ENCODE peak calls at places on chromosomes 1 and 21, in ten cellular contexts. T is heart right ventricle; E is BE2C; G is endothelial cell of umbilical vein; Q is CD8-positive, alpha-beta memory T cell; F is CD8-positive, alpha-beta T cell; J is HepG2; U is GM23248; X is pancreas; B is iPS DF 6.9. D is an unnamed sample.

GRCh38 chr21:46189213-46189958 is 5.1 kb upstream of the SPATC1L start:
- DNase-seq in T (no peak), E (no peak), G (peak; percentile 14), Q (no peak), F (no peak), J (no peak), U (peak; percentile 82), X (peak; percentile 49), B (no peak), D (no peak)

GRCh38 chr1:223741861-223742260 is 29.5 kb downstream of the CAPN2 start:
- DNase-seq in T (no peak), E (no peak), G (peak; percentile 72), Q (no peak), F (no peak), J (no peak), U (peak; percentile 35), X (no peak), B (no peak), D (no peak)

GRCh38 chr1:10776206-10776905 is 20.1 kb downstream of the CASZ1 start:
- DNase-seq in T (no peak), E (no peak), G (no peak), Q (no peak), F (no peak), J (no peak), U (no peak), X (no peak), B (no peak), D (no peak)

GRCh38 chr1:9655127-9655723 is 3.7 kb downstream of the PIK3CD start:
- DNase-seq in T (no peak), E (no peak), G (no peak), Q (peak; percentile 59), F (peak; percentile 56), J (no peak), U (no peak), X (no peak), B (no peak), D (peak; percentile 36)

GRCh38 chr21:29849735-29850176 is 90.0 kb downstream of the GRIK1 start:
- DNase-seq in T (peak; percentile 39), E (peak; percentile 50), G (peak; percentile 60), Q (peak; percentile 25), F (peak; percentile 54), J (peak; percentile 30), U (peak; percentile 76), X (no peak), B (peak; percentile 60), D (peak; percentile 50)

GRCh38 chr1:214013614-214014377 is 26.0 kb downstream of the PROX1 start:
- DNase-seq in T (no peak), E (no peak), G (no peak), Q (no peak), F (no peak), J (no peak), U (no peak), X (no peak), B (no peak), D (no peak)

GRCh38 chr1:59411147-59411546 is 114.3 kb downstream of the FGGY start:
- DNase-seq in T (no peak), E (no peak), G (no peak), Q (no peak), F (no peak), J (no peak), U (no peak), X (no peak), B (no peak), D (no peak)

GRCh38 chr21:35083246-35083645 is 34.1 kb upstream of the RUNX1 start:
- DNase-seq in T (no peak), E (no peak), G (no peak), Q (no peak), F (no peak), J (no peak), U (no peak), X (no peak), B (no peak), D (no peak)

GRCh38 chr21:34967509-34968289 is 81.4 kb downstream of the RUNX1 start:
- DNase-seq in T (no peak), E (no peak), G (no peak), Q (no peak), F (no peak), J (peak; percentile 42), U (peak; percentile 42), X (no peak), B (no peak), D (no peak)

GRCh38 chr1:23751050-23751814 is 8.0 kb downstream of the ELOA start:
- DNase-seq in T (no peak), E (peak; percentile 53), G (peak; percentile 46), Q (peak; percentile 13), F (no peak), J (peak; percentile 67), U (peak; percentile 81), X (no peak), B (no peak), D (no peak)

GRCh38 chr1:94160811-94161210 is 39.9 kb upstream of the ABCA4 start:
- DNase-seq in T (no peak), E (no peak), G (peak; percentile 76), Q (no peak), F (no peak), J (peak; percentile 6), U (peak; percentile 90), X (no peak), B (no peak), D (no peak)

DNA sequence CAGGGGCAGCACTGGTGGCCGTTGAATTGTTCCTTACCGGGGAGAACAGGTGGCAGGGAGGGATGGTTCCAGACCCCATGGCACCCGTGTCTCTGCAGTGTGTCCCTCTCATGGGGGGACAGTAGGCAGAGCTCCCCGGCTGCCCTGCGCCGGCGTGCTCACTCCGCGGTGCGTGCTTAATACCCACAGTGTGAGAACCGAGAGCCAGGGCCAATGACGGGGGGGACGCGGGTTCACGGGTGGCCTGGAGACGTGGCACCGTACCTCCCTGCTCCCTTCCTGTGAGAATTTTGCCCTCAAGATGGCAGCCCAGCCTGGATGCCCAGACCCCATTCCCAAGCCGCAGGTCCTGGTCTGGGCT is 47.1 kb downstream of the PRDM16 start:
- DNase-seq in T (no peak), E (no peak), G (no peak), Q (no peak), F (no peak), J (no peak), U (no peak), X (no peak), B (no peak), D (no peak)
- H3K9me3 ChIP-seq in T (no peaks in the 10 kb centered on the region), E (no peaks in the 10 kb centered on the region), G (peaks cover 6% of the 10 kb centered on the region), Q (no peaks in the 10 kb centered on the region), F (no peaks in the 10 kb centered on the region), J (no peaks in the 10 kb centered on the region), U (no peaks in the 10 kb centered on the region), X (no peaks in the 10 kb centered on the region), B (peaks cover 7% of the 10 kb centered on the region), D (no peaks in the 10 kb centered on the region)

DNA sequence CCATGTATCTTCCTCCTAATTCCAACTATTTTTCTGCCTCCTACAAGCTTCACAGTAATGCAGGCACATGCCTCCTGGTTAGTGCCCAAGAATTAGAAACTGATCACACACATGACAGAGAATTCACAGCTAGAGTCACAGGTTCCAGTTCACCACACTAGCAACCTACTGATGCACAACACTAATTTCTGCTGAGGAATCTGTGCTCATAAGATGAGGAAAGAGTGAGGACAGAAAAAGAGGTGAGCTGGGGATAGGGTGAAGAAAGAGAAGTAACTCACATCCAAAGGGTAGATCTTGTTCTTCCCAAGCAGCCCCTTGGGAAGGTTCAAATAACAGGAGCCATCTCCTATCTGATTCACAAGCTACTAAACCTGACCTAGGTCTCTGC is 61.3 kb downstream of the PUM1 start:
- DNase-seq in T (no peak), E (no peak), G (no peak), Q (no peak), F (no peak), J (no peak), U (no peak), X (no peak), B (no peak), D (no peak)
- H3K9me3 ChIP-seq in T (no peaks in the 10 kb centered on the region), E (no peaks in the 10 kb centered on the region), G (no peaks in the 10 kb centered on the region), Q (no peaks in the 10 kb centered on the region), F (no peaks in the 10 kb centered on the region), J (no peaks in the 10 kb centered on the region), U (no peaks in the 10 kb centered on the region), X (no peaks in the 10 kb centered on the region), B (no peaks in the 10 kb centered on the region), D (no peaks in the 10 kb centered on the region)

DNA sequence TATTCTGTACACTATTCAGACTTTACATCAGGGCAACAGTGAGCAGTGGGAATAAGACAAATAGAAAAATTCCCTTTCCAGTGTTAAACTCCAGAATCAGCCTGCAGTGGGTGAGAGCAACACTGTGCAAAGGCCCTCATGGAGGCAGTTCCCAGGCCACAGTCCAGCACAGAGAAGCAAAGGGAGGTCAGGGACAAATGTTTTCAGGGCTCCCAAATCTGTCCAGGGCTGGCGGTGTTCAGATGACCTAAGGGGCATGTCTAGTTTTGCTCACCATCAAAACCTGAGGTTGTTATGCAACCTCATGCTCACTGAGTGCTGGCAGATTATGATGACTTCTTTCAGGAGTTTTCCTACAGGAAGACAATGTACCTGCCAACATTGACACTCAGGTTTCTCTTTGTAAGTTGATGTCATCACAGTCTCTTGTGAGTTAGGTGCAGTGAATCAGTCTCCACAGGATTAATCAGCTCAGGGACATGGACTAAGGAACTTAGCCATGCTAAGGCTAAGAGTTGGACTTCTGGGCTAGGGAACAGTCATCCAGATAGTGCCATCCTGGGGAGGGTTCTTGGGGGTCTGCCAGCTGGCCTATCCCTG is 3.6 kb upstream of the LCE5A start:
- DNase-seq in T (no peak), E (no peak), G (no peak), Q (no peak), F (no peak), J (no peak), U (no peak), X (no peak), B (no peak), D (no peak)
- H3K9me3 ChIP-seq in T (no peaks in the 10 kb centered on the region), E (no peaks in the 10 kb centered on the region), G (no peaks in the 10 kb centered on the region), Q (no peaks in the 10 kb centered on the region), F (no peaks in the 10 kb centered on the region), J (no peaks in the 10 kb centered on the region), U (no peaks in the 10 kb centered on the region), X (no peaks in the 10 kb centered on the region), B (peaks cover 21% of the 10 kb centered on the region), D (no peaks in the 10 kb centered on the region)

DNA sequence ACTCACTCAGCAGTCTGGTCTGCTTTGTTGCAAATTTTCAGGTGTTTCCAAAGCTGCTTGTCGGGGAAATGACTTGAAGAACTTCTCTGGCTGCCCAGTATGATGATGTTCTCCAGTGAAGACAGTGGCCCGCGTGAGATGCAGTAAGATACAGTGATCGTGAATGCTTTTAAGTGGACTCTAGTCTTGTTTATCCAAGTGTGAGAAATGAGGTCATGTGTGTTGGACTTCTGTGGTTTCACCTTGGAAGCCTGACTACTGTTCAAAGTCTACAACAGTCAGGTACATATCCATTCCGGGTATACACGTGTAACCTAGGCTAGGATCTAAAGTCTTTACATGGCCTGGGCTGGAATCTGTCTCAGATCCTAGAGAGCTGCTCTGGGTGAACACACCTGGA is 29.1 kb downstream of the ZNF695 start:
- DNase-seq in T (no peak), E (no peak), G (no peak), Q (no peak), F (no peak), J (peak; percentile 37), U (no peak), X (no peak), B (no peak), D (no peak)
- H3K9me3 ChIP-seq in T (peaks cover 14% of the 10 kb centered on the region), E (peaks cover 3% of the 10 kb centered on the region), G (no peaks in the 10 kb centered on the region), Q (peaks cover 5% of the 10 kb centered on the region), F (peaks cover 14% of the 10 kb centered on the region), J (peaks cover 59% of the 10 kb centered on the region), U (peaks cover 4% of the 10 kb centered on the region), X (no peaks in the 10 kb centered on the region), B (peaks cover 2% of the 10 kb centered on the region), D (peaks cover 13% of the 10 kb centered on the region)

GRCh38 chr1:152861374-152861773 is 1.6 kb downstream of the LCE7A start:
- DNase-seq in T (no peak), E (no peak), G (no peak), Q (no peak), F (no peak), J (no peak), U (no peak), X (no peak), B (no peak), D (no peak)
- H3K9me3 ChIP-seq in T (no peaks in the 10 kb centered on the region), E (no peaks in the 10 kb centered on the region), G (no peaks in the 10 kb centered on the region), Q (no peaks in the 10 kb centered on the region), F (no peaks in the 10 kb centered on the region), J (no peaks in the 10 kb centered on the region), U (no peaks in the 10 kb centered on the region), X (no peaks in the 10 kb centered on the region), B (peaks cover 6% of the 10 kb centered on the region), D (no peaks in the 10 kb centered on the region)